ENCODE peak calls at places on chromosomes 13 and 19, in six cellular contexts. U, B, J, Q, I and M are unnamed samples.

GRCh38 chr13:62320129-62320724 is 904.6 kb upstream of the PCDH20 start:
- DNase-seq in Q (no peak), J (peak), I (peak), B (no peak), U (no peak), M (no peak)

GRCh38 chr13:23902975-23903905 is 5.9 kb upstream of the C1QTNF9B start:
- DNase-seq in I (no peak), J (no peak), U (no peak), B (no peak), Q (no peak), M (peak)

GRCh38 chr19:1921825-1922224 is 16.6 kb downstream of the ADAT3 start:
- DNase-seq in I (no peak), Q (no peak), J (no peak), B (no peak), U (no peak), M (no peak)

GRCh38 chr19:10228925-10229324 is 2.2 kb downstream of the S1PR2 start:
- DNase-seq in J (peak), B (no peak), Q (no peak), U (no peak), I (no peak), M (peak)

GRCh38 chr13:35894636-35895035 is 236.5 kb downstream of the DCLK1 start:
- DNase-seq in I (no peak), Q (no peak), J (no peak), B (no peak), U (no peak), M (no peak)

GRCh38 chr13:26929971-26930730 is 169.6 kb upstream of the GPR12 start:
- DNase-seq in U (peak), I (peak), B (peak), Q (peak), J (peak), M (peak)

GRCh38 chr19:32041681-32042292 is 303.6 kb upstream of the ZNF507 start:
- DNase-seq in U (peak), J (no peak), I (peak), B (no peak), Q (no peak), M (peak)

GRCh38 chr19:307111-307531 is 15.9 kb upstream of the PLPP2 start:
- DNase-seq in Q (no peak), J (no peak), U (no peak), I (no peak), B (no peak), M (no peak)

GRCh38 chr13:95382906-95383305 is 81.7 kb upstream of the ABCC4 start:
- DNase-seq in I (no peak), Q (no peak), B (no peak), J (no peak), U (no peak), M (no peak)

GRCh38 chr13:103067751-103068563 is 1.7 kb upstream of the SLC10A2 start:
- DNase-seq in I (peak), U (no peak), J (no peak), Q (no peak), B (no peak), M (peak)